ENCODE peak calls at places on chromosomes 11 and 22, in five cellular contexts. D is heart right ventricle, M is H1, Z is HS-27A, E is psoas muscle. X is an unnamed sample.
A peak's percentile ranks its signal among the peaks of the same experiment; 100 is the strongest.

GRCh38 chr11:134164490-134165370 is 59.0 kb downstream of the NCAPD3 start:
- DNase-seq in E (no peak), M (no peak), Z (no peak), D (no peak), X (no peak)

GRCh38 chr22:27370281-27370680 is 431.3 kb downstream of the MN1 start:
- DNase-seq in E (no peak), Z (no peak), D (no peak), M (no peak), X (no peak)

GRCh38 chr22:34992672-34993071 is 73.3 kb upstream of the ISX start:
- DNase-seq in E (no peak), D (no peak), M (no peak), Z (no peak), X (no peak)

GRCh38 chr22:50060441-50061140 is 2.5 kb upstream of the TTLL8 start:
- DNase-seq in D (no peak), Z (no peak), M (no peak), E (no peak), X (no peak)

GRCh38 chr11:119844808-119845207 is 115.8 kb upstream of the NECTIN1 start:
- DNase-seq in M (no peak), Z (no peak), D (no peak), E (no peak), X (no peak)

GRCh38 chr11:118132385-118133151 is 20.1 kb downstream of the SCN4B start:
- DNase-seq in M (no peak), Z (no peak), D (no peak), E (no peak), X (no peak)

GRCh38 chr11:123264431-123264780 is 69.4 kb upstream of the CLMP start:
- DNase-seq in Z (no peak), E (no peak), M (no peak), D (no peak), X (no peak)

GRCh38 chr11:120773501-120774031 is 250.3 kb upstream of the TBCEL start:
- DNase-seq in D (no peak), Z (peak; percentile 1), E (no peak), M (no peak), X (no peak)

GRCh38 chr11:69267395-69267805 is 26.6 kb upstream of the MYEOV start:
- DNase-seq in M (no peak), E (no peak), Z (no peak), D (no peak), X (no peak)

GRCh38 chr11:16902182-16902581 is 112.0 kb downstream of the PLEKHA7 start:
- DNase-seq in M (no peak), Z (no peak), E (no peak), D (no peak), X (no peak)

GRCh38 chr11:118304809-118305248 is 299 bp downstream of the CD3E start:
- DNase-seq in D (no peak), Z (no peak), M (no peak), E (no peak), X (no peak)

GRCh38 chr22:30286813-30287625 is 2.3 kb downstream of the CASTOR1 start:
- DNase-seq in E (peak; percentile 82), D (peak; percentile 75), M (peak; percentile 67), Z (no peak), X (peak; percentile 42)

GRCh38 chr22:46586123-46586519 is 34.1 kb upstream of the GRAMD4 start:
- DNase-seq in D (no peak), Z (no peak), M (no peak), E (peak; percentile 25), X (no peak)

GRCh38 chr22:23065069-23065451 is 5.3 kb upstream of the GNAZ start:
- DNase-seq in Z (no peak), M (no peak), D (no peak), E (peak; percentile 23), X (no peak)

GRCh38 chr22:44412136-44412731 is 85.8 kb downstream of the RTL6 start:
- DNase-seq in E (no peak), Z (no peak), M (no peak), D (no peak), X (no peak)

GRCh38 chr22:46508391-46508999 is 28.9 kb downstream of the CELSR1 start:
- DNase-seq in D (no peak), Z (no peak), E (no peak), M (no peak), X (no peak)

GRCh38 chr11:9574806-9575530 is 1.5 kb downstream of the WEE1 start:
- DNase-seq in M (no peak), D (peak; percentile 26), E (peak; percentile 52), Z (peak; percentile 79), X (no peak)

GRCh38 chr11:77101043-77101537 is 1.6 kb upstream of the OMP start:
- DNase-seq in E (peak; percentile 28), D (no peak), M (no peak), Z (no peak), X (no peak)

GRCh38 chr11:57638005-57638760 is 11.5 kb downstream of the YPEL4 start:
- DNase-seq in E (peak; percentile 70), M (peak; percentile 89), D (peak; percentile 54), Z (peak; percentile 84), X (peak; percentile 40)

GRCh38 chr22:17109976-17110375 is 11.2 kb downstream of the TMEM121B start:
- DNase-seq in Z (no peak), E (no peak), M (no peak), D (no peak), X (no peak)

GRCh38 chr11:79098096-79098495 is 342.7 kb downstream of the TENM4 start:
- DNase-seq in M (no peak), Z (no peak), E (no peak), D (no peak), X (no peak)

GRCh38 chr22:23386822-23387580 is 193.1 kb downstream of the IGLL1 start:
- DNase-seq in Z (no peak), M (no peak), D (no peak), E (no peak), X (no peak)

GRCh38 chr11:1219446-1219835 is 3.4 kb upstream of the MUC5B start:
- DNase-seq in M (no peak), D (peak; percentile 4), E (peak; percentile 35), Z (no peak), X (no peak)

GRCh38 chr11:74842967-74843366 is 94.3 kb downstream of the RNF169 start:
- DNase-seq in D (no peak), M (no peak), E (no peak), Z (no peak), X (no peak)

GRCh38 chr22:50136431-50137047 is 34.0 kb upstream of the PANX2 start:
- DNase-seq in D (no peak), M (no peak), Z (no peak), E (no peak), X (no peak)

GRCh38 chr11:46339816-46340215 is 7.4 kb upstream of the DGKZ start:
- DNase-seq in E (no peak), Z (no peak), M (no peak), D (no peak), X (no peak)

GRCh38 chr11:8289426-8290047 is 25.9 kb upstream of the LMO1 start:
- DNase-seq in E (no peak), M (no peak), D (no peak), Z (no peak), X (no peak)

GRCh38 chr22:47032091-47032943 is 269.9 kb downstream of the TBC1D22A start:
- DNase-seq in E (peak; percentile 36), Z (no peak), M (no peak), D (no peak), X (no peak)

GRCh38 chr22:23289851-23290724 is 109.8 kb downstream of the BCR start:
- DNase-seq in D (peak; percentile 62), E (peak; percentile 73), Z (no peak), M (peak; percentile 25), X (peak; percentile 21)

GRCh38 chr11:3121931-3122774 is 43.0 kb downstream of the OSBPL5 start:
- DNase-seq in Z (no peak), D (peak; percentile 15), M (no peak), E (peak; percentile 55), X (no peak)

GRCh38 chr22:40247976-40248375 is 70.3 kb downstream of the TNRC6B start:
- DNase-seq in E (no peak), M (no peak), D (no peak), Z (no peak), X (no peak)

GRCh38 chr22:42879371-42880021 is 22.4 kb upstream of the ARFGAP3 start:
- DNase-seq in Z (no peak), E (no peak), M (no peak), D (no peak), X (no peak)

GRCh38 chr11:57288771-57289579 is 35.8 kb downstream of the TNKS1BP1 start:
- DNase-seq in Z (no peak), M (no peak), E (no peak), D (no peak), X (no peak)

GRCh38 chr11:29120329-29120695 is 896.5 kb downstream of the KCNA4 start:
- DNase-seq in D (no peak), Z (no peak), E (no peak), M (no peak), X (no peak)

GRCh38 chr22:33555814-33556522 is 364.3 kb downstream of the LARGE1 start:
- DNase-seq in Z (no peak), D (no peak), E (no peak), M (no peak), X (no peak)

GRCh38 chr22:29369460-29369859 is 18.9 kb downstream of the AP1B1 start:
- DNase-seq in M (peak; percentile 33), E (peak; percentile 83), Z (no peak), D (peak; percentile 60), X (peak; percentile 82)

GRCh38 chr22:25067851-25068421 is 115.4 kb downstream of the KIAA1671 start:
- DNase-seq in D (no peak), Z (no peak), E (peak; percentile 73), M (no peak), X (peak; percentile 62)

GRCh38 chr11:76690736-76691135 is 20.2 kb upstream of the LRRC32 start:
- DNase-seq in Z (no peak), M (no peak), D (no peak), E (no peak), X (no peak)

GRCh38 chr11:6682936-6683861 is at the start of gene MRPL17:
- DNase-seq in Z (peak; percentile 99), M (peak; percentile 98), D (peak; percentile 99), E (peak; percentile 100), X (peak; percentile 99)

X was measured in midbrain.